ENCODE peak calls at places on chromosomes 12 and 14, in eight cellular contexts. B is mucosa of gallbladder; H is activated T-helper 1 cell treated with anti-CD3 and anti-CD28 coated beads, Interleukin-2, amount 50 U/mL, for 16 hours; R is kidney tubule cell; X is naive thymus-derived CD4-positive, alpha-beta T cell; C is EH; U is NCI-H510A; T is stimulated activated CD4-positive, alpha-beta T cell treated with anti-CD3 and anti-CD28 coated beads, Interleukin-1b, Interleukin-23, amount 100 ng/mL, for 4 hours. V is an unnamed sample.
A peak's percentile ranks its signal among the peaks of the same experiment; 100 is the strongest.

GRCh38 chr14:46580941-46581671 is 70.5 kb downstream of the RPL10L start:
- DNase-seq in H (no peak), C (no peak), B (no peak), R (peak; percentile 61), X (no peak), T (no peak), U (no peak), V (peak; percentile 58)

GRCh38 chr14:77979666-77980351 is 179.9 kb downstream of the ADCK1 start:
- DNase-seq in C (peak; percentile 25), R (no peak), T (no peak), X (no peak), U (no peak), B (no peak), H (no peak), V (no peak)

GRCh38 chr14:22221508-22221907 is 367.5 kb downstream of the DAD1 start:
- DNase-seq in X (no peak), U (no peak), R (peak; percentile 39), C (peak; percentile 32), B (no peak), T (no peak), H (no peak), V (peak; percentile 26)

GRCh38 chr12:27583057-27583797 is 59.2 kb downstream of the PPFIBP1 start:
- DNase-seq in H (no peak), B (no peak), R (no peak), T (no peak), U (no peak), C (peak; percentile 60), X (no peak), V (no peak)

GRCh38 chr14:87643005-87643404 is 350.0 kb downstream of the GALC start:
- DNase-seq in C (no peak), R (no peak), X (no peak), B (no peak), U (no peak), H (no peak), T (no peak), V (peak; percentile 45)

GRCh38 chr14:104799239-104799599 is 1.7 kb upstream of the ZBTB42 start:
- DNase-seq in R (no peak), X (no peak), B (no peak), U (no peak), C (no peak), H (no peak), T (no peak), V (no peak)

GRCh38 chr12:62813031-62813829 is 121.7 kb downstream of the PPM1H start:
- DNase-seq in R (peak; percentile 68), H (no peak), C (peak; percentile 76), T (peak; percentile 5), X (peak; percentile 15), B (peak; percentile 59), U (no peak), V (peak; percentile 73)

GRCh38 chr12:23039834-23040233 is 414.9 kb downstream of the ETNK1 start:
- DNase-seq in U (no peak), R (no peak), B (no peak), C (peak; percentile 36), T (no peak), H (no peak), X (no peak), V (no peak)

GRCh38 chr12:75327642-75328041 is 2.5 kb downstream of the CAPS2 start:
- DNase-seq in B (no peak), H (no peak), U (no peak), T (no peak), R (no peak), C (no peak), X (no peak), V (no peak)

GRCh38 chr12:64450057-64450640 is 1.8 kb upstream of the TBK1 start:
- DNase-seq in H (no peak), B (no peak), X (no peak), U (no peak), T (no peak), R (no peak), C (no peak), V (no peak)

GRCh38 chr14:20683125-20683895 is 1.1 kb upstream of the RNASE4 start:
- DNase-seq in B (peak; percentile 82), T (peak; percentile 79), X (peak; percentile 85), R (peak; percentile 96), C (peak; percentile 93), H (peak; percentile 58), U (no peak), V (peak; percentile 97)

GRCh38 chr12:112932485-112933151 is 5.7 kb upstream of the OAS3 start:
- DNase-seq in T (no peak), R (no peak), X (no peak), H (no peak), U (no peak), B (no peak), C (no peak), V (no peak)

GRCh38 chr12:116508145-116509121 is 50.7 kb upstream of the MAP1LC3B2 start:
- DNase-seq in U (no peak), T (no peak), R (peak; percentile 45), X (no peak), C (peak; percentile 32), B (no peak), H (no peak), V (peak; percentile 31)

GRCh38 chr12:28507867-28508266 is 317.6 kb downstream of the CCDC91 start:
- DNase-seq in H (no peak), U (no peak), X (no peak), T (no peak), C (no peak), R (no peak), B (no peak), V (no peak)

GRCh38 chr12:105107176-105107496 is 395 bp upstream of the WASHC4 start:
- DNase-seq in T (peak; percentile 4), R (no peak), U (no peak), X (no peak), B (no peak), C (peak; percentile 66), H (no peak), V (peak; percentile 75)

GRCh38 chr14:51473808-51474207 is 177.9 kb upstream of the FRMD6 start:
- DNase-seq in R (peak; percentile 71), H (no peak), T (no peak), B (no peak), C (peak; percentile 94), X (no peak), U (no peak), V (no peak)

GRCh38 chr12:57641699-57642442 is 8.9 kb upstream of the B4GALNT1 start:
- DNase-seq in T (no peak), B (no peak), X (no peak), H (no peak), U (no peak), R (no peak), C (no peak), V (no peak)

GRCh38 chr12:29226621-29227020 is 77.5 kb downstream of the FAR2 start:
- DNase-seq in U (no peak), X (no peak), C (peak; percentile 51), H (no peak), T (no peak), R (no peak), B (no peak), V (no peak)

GRCh38 chr12:98424726-98425401 is 90.5 kb upstream of the TMPO start:
- DNase-seq in H (peak; percentile 10), T (peak; percentile 27), C (peak; percentile 79), U (no peak), B (peak; percentile 69), R (peak; percentile 98), X (peak; percentile 49), V (peak; percentile 66)